ENCODE peak calls at places on chromosomes 3 and 15, in six cellular contexts. Y, M, O, C, R and Q are unnamed samples.

GRCh38 chr15:71461748-71462147 is 346.5 kb downstream of the THSD4 start:
- DNase-seq in R (no peak), Y (no peak), C (no peak), M (no peak), O (no peak), Q (no peak)

GRCh38 chr15:84911879-84912660 is 27.6 kb downstream of the SLC28A1 start:
- DNase-seq in Y (peak), O (peak), M (no peak), R (no peak), C (peak), Q (no peak)

GRCh38 chr15:63469190-63469589 is 35.2 kb upstream of the USP3 start:
- DNase-seq in M (peak), C (no peak), O (no peak), R (no peak), Y (no peak), Q (no peak)

GRCh38 chr3:4507010-4507596 is 14.0 kb downstream of the ITPR1 start:
- DNase-seq in C (no peak), R (no peak), M (peak), O (no peak), Y (no peak), Q (no peak)

GRCh38 chr3:24437326-24437725 is 57.3 kb downstream of the THRB start:
- DNase-seq in M (no peak), O (no peak), Y (no peak), C (no peak), R (no peak), Q (no peak)

GRCh38 chr15:69854521-69855171 is 243.1 kb downstream of the TLE3 start:
- DNase-seq in R (no peak), O (peak), M (no peak), C (peak), Y (no peak), Q (no peak)

GRCh38 chr3:195120199-195120556 is 150.8 kb downstream of the XXYLT1 start:
- DNase-seq in M (no peak), R (no peak), Y (no peak), O (no peak), C (no peak), Q (no peak)

GRCh38 chr3:148223266-148223665 is 474.4 kb upstream of the AGTR1 start:
- DNase-seq in O (no peak), Y (peak), C (no peak), M (no peak), R (no peak), Q (no peak)

GRCh38 chr15:65355173-65355982 is 22.4 kb downstream of the IGDCC3 start:
- DNase-seq in C (no peak), R (no peak), Y (no peak), O (no peak), M (no peak), Q (no peak)

GRCh38 chr3:36924748-36925521 is 19.9 kb downstream of the TRANK1 start:
- DNase-seq in O (no peak), C (no peak), Y (no peak), R (no peak), M (peak), Q (peak)